ENCODE peak calls at places on chromosomes 13 and 19, in four cellular contexts. M, W, B and A are unnamed samples.

GRCh38 chr13:100298691-100299090 is 209.8 kb downstream of the PCCA start:
- DNase-seq in W (no peak), B (no peak), M (no peak), A (no peak)

GRCh38 chr13:37303610-37304009 is 198.1 kb upstream of the CSNK1A1L start:
- DNase-seq in M (no peak), W (no peak), B (no peak), A (no peak)

GRCh38 chr13:99984134-99984462 is 2.5 kb downstream of the ZIC2 start:
- DNase-seq in B (no peak), W (no peak), M (no peak), A (no peak)

GRCh38 chr19:372306-372890 is 27.8 kb upstream of the MIER2 start:
- DNase-seq in B (no peak), W (no peak), M (no peak), A (no peak)

GRCh38 chr19:29275266-29275665 is 62.3 kb upstream of the UQCRFS1 start:
- DNase-seq in W (no peak), B (no peak), M (no peak), A (no peak)

GRCh38 chr19:3818918-3819317 is 32.7 kb upstream of the MATK start:
- DNase-seq in B (no peak), W (no peak), M (no peak), A (no peak)

GRCh38 chr19:30083701-30084156 is 141.7 kb downstream of the URI1 start:
- DNase-seq in W (no peak), M (no peak), B (no peak), A (no peak)

GRCh38 chr13:49958321-49958720 is 22.2 kb upstream of the SPRYD7 start:
- DNase-seq in B (no peak), W (no peak), M (no peak), A (no peak)

GRCh38 chr13:29845440-29846056 is 4.9 kb downstream of the UBL3 start:
- DNase-seq in M (no peak), B (no peak), W (no peak), A (no peak)

GRCh38 chr13:51276684-51277083 is 54.5 kb downstream of the FAM124A start:
- DNase-seq in M (no peak), B (no peak), W (no peak), A (no peak)
- TF ChIP-seq CHD4 in M (no peak), B (no peak), W (no peak), A (no peak)

DNA sequence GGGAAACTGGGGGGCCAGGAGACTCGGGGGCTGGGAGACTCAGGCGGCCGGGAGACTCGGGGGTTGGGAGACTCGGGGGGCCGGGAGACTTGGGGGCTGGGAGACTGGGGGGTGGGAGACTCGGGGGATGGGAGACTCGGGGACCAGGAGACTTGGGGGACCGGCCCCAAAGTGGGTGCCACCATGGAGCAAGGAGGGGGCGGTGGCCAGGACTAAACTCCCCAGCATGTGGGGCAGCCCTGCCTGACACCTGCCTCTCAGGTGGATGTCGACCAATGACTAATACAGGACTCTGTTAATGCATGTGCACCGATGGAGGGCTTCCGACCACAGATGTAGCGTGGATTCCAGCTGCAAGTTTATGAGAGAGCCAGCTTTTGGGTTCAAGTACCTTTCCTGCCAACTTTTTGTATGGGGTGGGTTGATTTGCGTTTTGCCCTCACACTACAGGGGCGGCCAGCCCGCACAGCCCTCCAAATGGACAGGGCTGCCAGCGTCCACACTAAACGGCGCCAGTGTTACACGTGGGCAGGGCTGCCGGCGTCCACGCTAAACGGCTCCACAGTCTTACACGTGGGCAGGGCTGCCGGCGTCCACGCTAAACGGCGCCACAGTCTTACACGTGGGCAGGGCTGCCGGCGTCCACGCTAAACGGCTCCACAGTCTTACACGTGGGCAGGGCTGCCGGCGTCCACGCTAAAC is 62.2 kb downstream of the RASA3 start:
- DNase-seq in M (no peak), W (no peak), B (no peak), A (no peak)
- TF ChIP-seq CHD4 in M (no peak), W (no peak), B (no peak), A (no peak)

DNA sequence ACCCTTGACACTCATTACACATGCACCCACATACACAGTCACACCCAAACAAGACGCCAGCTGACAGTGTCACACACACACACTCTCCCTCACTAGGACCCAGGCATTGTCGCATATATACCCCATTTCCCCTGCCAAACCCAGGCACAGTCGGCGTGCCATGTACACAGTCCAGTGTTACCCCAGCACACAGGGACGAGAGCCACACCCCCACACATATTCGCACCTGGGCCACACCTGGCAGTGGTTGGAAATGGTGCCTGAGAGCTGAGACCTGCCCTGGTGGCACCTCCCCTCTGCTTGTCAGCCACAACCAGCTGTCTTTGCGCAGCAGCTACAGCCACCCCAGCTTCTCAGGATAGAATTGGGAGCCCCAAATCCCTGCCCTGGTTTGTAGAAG is 9.0 kb downstream of the NFIX start:
- DNase-seq in W (no peak), B (no peak), M (no peak), A (no peak)
- TF ChIP-seq CHD4 in W (no peak), B (no peak), M (no peak), A (no peak)

GRCh38 chr13:110274687-110275086 is 32.3 kb downstream of the COL4A1 start:
- DNase-seq in B (no peak), M (no peak), W (no peak), A (no peak)

GRCh38 chr13:110272227-110272626 is 34.7 kb downstream of the COL4A1 start:
- DNase-seq in W (no peak), B (no peak), M (no peak), A (no peak)

GRCh38 chr13:110272651-110273050 is 34.3 kb downstream of the COL4A1 start:
- DNase-seq in W (no peak), M (no peak), B (no peak), A (no peak)

GRCh38 chr13:110271313-110271712 is 35.6 kb downstream of the COL4A1 start:
- DNase-seq in B (no peak), M (no peak), W (no peak), A (no peak)

GRCh38 chr13:110273254-110273653 is 33.7 kb downstream of the COL4A1 start:
- DNase-seq in M (no peak), B (no peak), W (no peak), A (no peak)
- TF ChIP-seq CHD4 in M (no peak), B (no peak), W (no peak), A (no peak)

GRCh38 chr19:42037649-42038048 is 32.4 kb downstream of the GRIK5 start:
- DNase-seq in B (no peak), W (no peak), M (no peak), A (no peak)

GRCh38 chr19:42028304-42029216 is 34.5 kb upstream of the ATP1A3 start:
- DNase-seq in W (no peak), B (no peak), M (no peak), A (peak; percentile 77)

GRCh38 chr19:42033413-42033812 is 36.6 kb downstream of the GRIK5 start:
- DNase-seq in M (no peak), W (no peak), B (no peak), A (no peak)

GRCh38 chr19:42030605-42031004 is 36.6 kb upstream of the ATP1A3 start:
- DNase-seq in M (no peak), W (no peak), B (no peak), A (no peak)

DNA sequence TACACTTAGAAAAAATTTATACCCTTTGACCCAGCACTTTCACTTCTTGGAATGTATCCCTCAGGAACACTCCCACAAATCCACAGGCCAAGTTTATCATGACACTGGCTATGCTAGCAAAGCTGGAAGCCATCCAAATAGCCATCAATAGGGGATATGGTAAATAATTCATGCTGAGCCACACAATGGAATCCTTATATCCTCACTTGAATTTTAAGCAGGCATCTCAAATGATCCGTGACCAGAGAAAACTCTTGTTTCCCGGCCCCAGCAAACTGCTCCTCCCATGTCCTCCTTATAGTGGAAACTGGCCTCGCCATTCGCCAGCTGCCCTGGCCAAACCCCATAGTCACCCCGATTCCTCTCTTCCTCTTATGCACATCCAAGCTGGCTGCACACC is 37.6 kb downstream of the GRIK5 start:
- DNase-seq in M (no peak), B (no peak), W (no peak), A (no peak)
- TF ChIP-seq CHD4 in M (no peak), B (no peak), W (no peak), A (no peak)

DNA sequence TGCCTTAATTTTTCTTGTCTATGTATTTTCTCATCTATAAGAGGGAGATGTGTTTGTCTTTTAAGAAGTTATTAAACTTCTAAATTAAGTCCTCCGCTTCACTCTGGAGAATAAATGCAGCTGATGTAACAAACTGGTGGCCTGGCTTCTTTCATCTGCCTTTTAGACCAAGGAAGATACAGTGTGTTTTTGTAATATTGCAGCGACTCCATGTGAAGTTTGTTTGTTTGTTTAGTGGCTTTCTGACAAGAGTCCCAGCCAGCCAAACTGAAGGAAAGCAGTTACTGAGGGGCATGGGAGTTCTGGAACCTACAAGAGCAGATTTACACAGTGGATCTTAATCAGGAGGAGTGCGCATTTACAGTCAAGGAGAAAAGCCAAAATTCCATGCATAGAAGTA is 56.4 kb downstream of the KLF12 start:
- DNase-seq in M (no peak), B (no peak), W (no peak), A (no peak)
- TF ChIP-seq CHD4 in M (no peak), B (no peak), W (no peak), A (no peak)

DNA sequence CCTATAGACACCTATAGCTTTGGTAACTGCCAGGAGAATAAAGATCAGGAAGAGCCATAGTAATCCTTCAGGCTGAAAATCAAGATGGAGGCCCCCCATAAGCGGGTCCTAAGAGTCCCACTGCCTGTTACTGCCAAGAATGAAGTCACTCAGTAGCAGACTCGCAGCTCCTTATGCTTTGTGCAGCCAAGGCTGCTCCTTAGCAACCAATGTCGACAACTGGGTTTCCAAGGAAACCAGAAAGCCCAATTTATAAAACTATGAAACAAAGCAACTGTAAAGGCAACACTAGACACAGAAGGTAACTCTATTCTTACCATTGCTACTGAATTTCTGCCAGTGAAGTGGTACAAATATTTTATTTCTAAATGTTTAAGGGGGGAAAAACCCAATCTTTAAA is 56.5 kb downstream of the DCLK1 start:
- DNase-seq in W (no peak), B (no peak), M (no peak), A (no peak)
- TF ChIP-seq CHD4 in W (no peak), B (no peak), M (no peak), A (no peak)

GRCh38 chr13:21913010-21913409 is 242.1 kb downstream of the FGF9 start:
- DNase-seq in W (no peak), M (no peak), B (no peak), A (no peak)
- TF ChIP-seq CHD4 in W (no peak), M (no peak), B (no peak), A (no peak)

GRCh38 chr13:81051873-81052272 is 710.9 kb upstream of the SPRY2 start:
- DNase-seq in B (no peak), M (no peak), W (no peak), A (no peak)
- TF ChIP-seq CHD4 in B (no peak), M (no peak), W (no peak), A (no peak)